ENCODE peak calls at places on chromosomes 1 and 21, in ten cellular contexts. T is A549; W is heart left ventricle; F is upper lobe of left lung; L is ovary; O is lung; E is CD8-positive, alpha-beta T cell; Y is osteocyte; S is fibroblast of the aortic adventitia; Z is fibroblast of pulmonary artery. I is an unnamed sample.

GRCh38 chr1:91637539-91637994 is 136.9 kb downstream of the CDC7 start:
- DNase-seq in T (no peak), W (no peak), F (no peak), L (no peak), O (no peak), E (no peak), Y (no peak), S (no peak), Z (no peak), I (no peak)

GRCh38 chr1:20729990-20730689 is 2.4 kb downstream of the SH2D5 start:
- DNase-seq in T (no peak), W (no peak), F (no peak), L (no peak), O (no peak), E (no peak), Y (no peak), S (no peak), Z (no peak), I (no peak)

GRCh38 chr1:94745742-94746141 is 74.4 kb upstream of the SLC44A3 start:
- DNase-seq in T (no peak), W (no peak), F (no peak), L (no peak), O (no peak), E (no peak), Y (no peak), S (no peak), Z (no peak), I (no peak)

GRCh38 chr1:115222616-115223402 is 115.2 kb downstream of the NGF start:
- DNase-seq in T (no peak), W (no peak), F (no peak), L (no peak), O (no peak), E (no peak), Y (no peak), S (no peak), Z (no peak), I (no peak)

GRCh38 chr1:51341876-51342496 is 11.6 kb upstream of the TTC39A start:
- DNase-seq in T (no peak), W (no peak), F (no peak), L (no peak), O (no peak), E (no peak), Y (peak; percentile 44), S (no peak), Z (no peak), I (no peak)

GRCh38 chr1:89808429-89809117 is 12.3 kb upstream of the LRRC8D start:
- DNase-seq in T (no peak), W (no peak), F (no peak), L (no peak), O (no peak), E (no peak), Y (no peak), S (peak; percentile 58), Z (peak; percentile 65), I (no peak)

GRCh38 chr21:42460391-42461184 is 35.4 kb downstream of the RSPH1 start:
- DNase-seq in T (no peak), W (no peak), F (no peak), L (no peak), O (no peak), E (peak; percentile 34), Y (no peak), S (no peak), Z (no peak), I (peak; percentile 62)

GRCh38 chr1:112251766-112252506 is 144.1 kb upstream of the CTTNBP2NL start:
- DNase-seq in T (peak; percentile 46), W (no peak), F (no peak), L (no peak), O (no peak), E (no peak), Y (no peak), S (peak; percentile 71), Z (peak; percentile 70), I (no peak)

GRCh38 chr21:42125571-42126544 is 54.7 kb downstream of the UMODL1 start:
- DNase-seq in T (no peak), W (no peak), F (peak; percentile 80), L (no peak), O (peak; percentile 76), E (no peak), Y (no peak), S (peak; percentile 33), Z (peak; percentile 43), I (no peak)

GRCh38 chr1:109567823-109568222 is 19.4 kb downstream of the GNAI3 start:
- DNase-seq in T (no peak), W (no peak), F (no peak), L (no peak), O (no peak), E (no peak), Y (no peak), S (no peak), Z (no peak), I (no peak)

GRCh38 chr21:34018910-34019309 is 54.5 kb upstream of the MRPS6 start:
- DNase-seq in T (no peak), W (no peak), F (no peak), L (no peak), O (no peak), E (no peak), Y (no peak), S (no peak), Z (no peak), I (no peak)

GRCh38 chr1:39142394-39143060 is 62.0 kb upstream of the MACF1 start:
- DNase-seq in T (no peak), W (no peak), F (no peak), L (no peak), O (peak; percentile 85), E (no peak), Y (no peak), S (no peak), Z (no peak), I (no peak)

DNA sequence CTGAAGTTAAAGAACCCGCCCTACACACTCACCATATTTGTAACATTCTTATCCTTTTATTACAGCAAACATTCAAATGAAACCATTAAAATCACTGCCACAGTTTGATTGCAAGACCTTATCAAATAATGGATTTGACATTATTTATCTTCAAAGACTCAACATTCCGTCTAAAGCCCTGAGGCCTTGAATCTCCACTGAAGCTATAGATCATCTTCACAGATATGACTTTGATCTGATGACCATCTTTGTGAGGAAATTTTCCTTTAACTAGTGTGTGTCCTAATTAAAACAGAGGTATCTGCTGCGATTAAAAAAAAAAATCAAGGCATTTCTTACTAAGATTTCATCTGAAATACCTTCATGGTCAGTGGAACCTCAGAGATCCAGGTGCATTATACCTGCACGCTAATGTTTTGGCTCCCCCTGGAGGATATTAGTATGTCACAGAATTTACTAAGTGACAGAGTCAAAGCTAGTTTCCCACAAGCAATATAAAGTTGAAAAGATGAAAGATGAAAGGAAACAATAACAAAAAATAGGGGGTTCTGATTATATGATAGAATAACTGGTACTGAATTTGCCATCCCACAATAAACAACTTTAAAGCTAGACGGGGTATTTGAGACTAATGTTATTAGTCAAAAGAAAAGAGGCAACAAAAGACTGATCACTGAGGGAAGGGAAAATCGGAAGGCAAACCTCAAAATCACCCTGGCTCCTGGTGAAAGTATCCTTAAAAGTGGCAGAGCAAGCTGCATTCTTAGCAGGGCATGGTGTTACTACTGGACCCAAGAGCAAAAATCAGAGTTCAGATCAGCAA is 923.4 kb downstream of the NCAM2 start:
- DNase-seq in T (no peak), W (no peak), F (no peak), L (no peak), O (no peak), E (no peak), Y (no peak), S (peak; percentile 27), Z (peak; percentile 63), I (no peak)
- TF ChIP-seq CTCF in T (no peak), W (peak; percentile 50), F (peak; percentile 37), L (no peak), O (peak; percentile 16), E (no peak), Y (peak; percentile 81), S (peak; percentile 36), Z (peak; percentile 76), I (no peak)

DNA sequence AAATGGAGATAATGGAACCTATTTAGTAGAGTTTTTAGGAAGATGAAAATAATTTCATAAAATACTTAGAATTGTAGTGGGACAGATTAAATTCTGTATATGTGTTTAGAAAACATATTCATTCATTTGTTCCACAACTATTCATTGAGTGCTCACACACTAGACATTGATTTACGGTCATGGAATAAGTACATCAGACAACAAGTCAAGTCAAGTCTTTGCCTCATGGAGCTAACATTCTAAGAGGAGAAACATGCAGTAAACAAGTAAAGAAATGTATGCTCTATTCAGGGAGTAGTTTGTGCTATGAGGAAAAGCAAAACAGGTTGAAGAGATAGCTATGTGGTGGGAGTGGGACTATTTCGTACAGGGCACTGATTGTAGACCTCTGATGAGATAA is 9.0 kb downstream of the BTBD19 start:
- DNase-seq in T (no peak), W (no peak), F (no peak), L (no peak), O (no peak), E (no peak), Y (no peak), S (no peak), Z (no peak), I (no peak)
- TF ChIP-seq CTCF in T (no peak), W (no peak), F (no peak), L (no peak), O (no peak), E (no peak), Y (no peak), S (no peak), Z (no peak), I (no peak)

DNA sequence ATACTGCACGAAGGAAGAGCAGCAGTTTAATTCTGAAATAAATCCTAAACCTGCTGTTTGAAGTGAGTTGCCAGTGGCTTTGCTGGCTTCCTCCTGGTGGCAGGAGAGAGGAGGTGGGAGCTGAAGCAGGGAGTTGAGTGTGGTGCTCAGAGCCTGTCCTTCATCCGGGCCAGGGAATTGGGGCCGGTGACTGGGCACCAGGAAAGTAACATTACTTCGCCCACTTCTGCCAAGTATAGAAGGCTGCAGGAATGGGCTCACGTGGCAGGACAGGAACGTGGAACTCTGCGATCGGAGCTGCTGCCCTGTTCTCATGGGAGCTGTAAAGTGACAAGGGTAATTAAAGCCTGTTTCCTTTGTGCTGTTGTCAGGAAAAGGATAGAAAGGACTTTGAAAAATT is 8.7 kb downstream of the TOR3A start:
- DNase-seq in T (no peak), W (no peak), F (no peak), L (no peak), O (no peak), E (no peak), Y (no peak), S (peak; percentile 19), Z (no peak), I (no peak)
- TF ChIP-seq CTCF in T (no peak), W (peak; percentile 15), F (no peak), L (no peak), O (no peak), E (no peak), Y (peak; percentile 13), S (peak; percentile 38), Z (no peak), I (no peak)

GRCh38 chr1:164446020-164446419 is 113.0 kb upstream of the PBX1 start:
- DNase-seq in T (no peak), W (no peak), F (no peak), L (no peak), O (no peak), E (no peak), Y (no peak), S (no peak), Z (no peak), I (no peak)

GRCh38 chr1:164443166-164443565 is 115.8 kb upstream of the PBX1 start:
- DNase-seq in T (no peak), W (no peak), F (no peak), L (no peak), O (no peak), E (no peak), Y (no peak), S (peak; percentile 21), Z (no peak), I (no peak)

GRCh38 chr1:164443836-164444235 is 115.1 kb upstream of the PBX1 start:
- DNase-seq in T (no peak), W (no peak), F (no peak), L (no peak), O (no peak), E (no peak), Y (no peak), S (no peak), Z (no peak), I (no peak)

GRCh38 chr1:164440222-164440621 is 118.8 kb upstream of the PBX1 start:
- DNase-seq in T (peak; percentile 7), W (peak; percentile 52), F (no peak), L (peak; percentile 28), O (no peak), E (no peak), Y (no peak), S (peak; percentile 38), Z (peak; percentile 34), I (no peak)
- TF ChIP-seq CTCF in T (peak; percentile 12), W (peak; percentile 55), F (peak; percentile 43), L (no peak), O (no peak), E (no peak), Y (peak; percentile 54), S (peak; percentile 52), Z (peak; percentile 45), I (no peak)